ENCODE peak calls at places on chromosomes 4 and X, in seven cellular contexts. U is T-helper 1 cell, V is SK-N-MC, D is left colon, K is T-helper 17 cell, E is NCI-H1105, I is lung microvascular endothelial cell. P is an unnamed sample.

GRCh38 chr4:52748432-52748831 is 2.8 kb downstream of the ERVMER34-1 start:
- DNase-seq in U (no peak), V (no peak), D (peak), K (no peak), E (no peak), I (no peak), P (no peak)

GRCh38 chrX:31854716-31855115 is 782.9 kb upstream of the FTHL17 start:
- DNase-seq in U (no peak), V (no peak), D (no peak), K (no peak), E (no peak), I (no peak), P (no peak)

GRCh38 chr4:115145393-115146160 is 32.2 kb upstream of the NDST4 start:
- DNase-seq in U (no peak), V (no peak), D (peak), K (no peak), E (peak), I (no peak), P (no peak)

GRCh38 chr4:69120869-69121268 is 24.6 kb downstream of the UGT2B7 start:
- DNase-seq in U (no peak), V (no peak), D (no peak), K (no peak), E (no peak), I (no peak), P (no peak)

GRCh38 chr4:62193726-62194125 is 993.6 kb downstream of the ADGRL3 start:
- DNase-seq in U (no peak), V (no peak), D (no peak), K (no peak), E (no peak), I (no peak), P (no peak)

GRCh38 chrX:65821721-65822496 is 154.5 kb downstream of the MSN start:
- DNase-seq in U (peak), V (no peak), D (peak), K (peak), E (peak), I (no peak), P (no peak)

GRCh38 chrX:12770440-12770839 is 20.8 kb upstream of the PRPS2 start:
- DNase-seq in U (no peak), V (no peak), D (no peak), K (no peak), E (no peak), I (peak), P (no peak)

GRCh38 chrX:54042609-54043010 is 1.7 kb downstream of the PHF8 start:
- DNase-seq in U (peak), V (no peak), D (peak), K (peak), E (peak), I (peak), P (peak)

GRCh38 chr4:5124876-5125275 is 73.6 kb downstream of the STK32B start:
- DNase-seq in U (no peak), V (no peak), D (no peak), K (no peak), E (no peak), I (no peak), P (no peak)

GRCh38 chr4:184805462-184806245 is 20.1 kb downstream of the ACSL1 start:
- DNase-seq in U (no peak), V (no peak), D (peak), K (no peak), E (no peak), I (no peak), P (peak)

GRCh38 chr4:99201687-99202086 is 17.4 kb downstream of the ADH6 start:
- DNase-seq in U (no peak), V (no peak), D (no peak), K (no peak), E (no peak), I (no peak), P (no peak)

GRCh38 chr4:146978641-146979040 is 33.0 kb upstream of the TTC29 start:
- DNase-seq in U (no peak), V (no peak), D (no peak), K (no peak), E (no peak), I (no peak), P (no peak)